ENCODE peak calls at places on chromosomes 7 and 10, in seven cellular contexts. One of them, this sample, is unnamed.

GRCh38 chr7:46035166-46035565 is 114.1 kb upstream of the IGFBP3 start:
- DNase-seq in GM12865: no peak
- DNase-seq in lung: no peak
- DNase-seq in astrocyte: no peak
- DNase-seq in AG04450: no peak
- DNase-seq in fibroblast of mammary gland: no peak
- DNase-seq in OCI-LY7: no peak
- DNase-seq in this sample: no peak

GRCh38 chr7:102412548-102412947 is 16.4 kb downstream of the PRKRIP1 start:
- DNase-seq in lung: no peak
- DNase-seq in GM12865: no peak
- DNase-seq in AG04450: no peak
- DNase-seq in astrocyte: no peak
- DNase-seq in OCI-LY7: peak; percentile 63
- DNase-seq in fibroblast of mammary gland: peak; percentile 60
- DNase-seq in this sample: no peak

GRCh38 chr10:86556933-86557649 is 35.5 kb upstream of the WAPL start:
- DNase-seq in fibroblast of mammary gland: no peak
- DNase-seq in astrocyte: no peak
- DNase-seq in lung: no peak
- DNase-seq in OCI-LY7: no peak
- DNase-seq in GM12865: no peak
- DNase-seq in AG04450: no peak
- DNase-seq in this sample: no peak

GRCh38 chr7:158407581-158408331 is 179.9 kb downstream of the PTPRN2 start:
- DNase-seq in fibroblast of mammary gland: peak; percentile 40
- DNase-seq in GM12865: no peak
- DNase-seq in OCI-LY7: peak; percentile 30
- DNase-seq in astrocyte: peak; percentile 3
- DNase-seq in lung: no peak
- DNase-seq in AG04450: no peak
- DNase-seq in this sample: no peak

GRCh38 chr7:102991540-102992214 is 78.9 kb downstream of the LRRC17 start:
- DNase-seq in fibroblast of mammary gland: peak; percentile 98
- DNase-seq in lung: no peak
- DNase-seq in astrocyte: peak; percentile 99
- DNase-seq in GM12865: no peak
- DNase-seq in OCI-LY7: no peak
- DNase-seq in AG04450: peak; percentile 88
- DNase-seq in this sample: peak; percentile 73

GRCh38 chr7:14936530-14936929 is 34.0 kb upstream of the DGKB start:
- DNase-seq in lung: no peak
- DNase-seq in OCI-LY7: no peak
- DNase-seq in astrocyte: peak; percentile 81
- DNase-seq in GM12865: no peak
- DNase-seq in fibroblast of mammary gland: peak; percentile 71
- DNase-seq in AG04450: no peak
- DNase-seq in this sample: no peak

GRCh38 chr7:137696376-137696775 is 150.4 kb downstream of the DGKI start:
- DNase-seq in fibroblast of mammary gland: peak; percentile 74
- DNase-seq in GM12865: no peak
- DNase-seq in lung: no peak
- DNase-seq in OCI-LY7: no peak
- DNase-seq in astrocyte: peak; percentile 15
- DNase-seq in AG04450: no peak
- DNase-seq in this sample: no peak

GRCh38 chr10:8054498-8055407 is at the start of gene GATA3:
- DNase-seq in OCI-LY7: no peak
- DNase-seq in astrocyte: peak; percentile 68
- DNase-seq in lung: no peak
- DNase-seq in AG04450: no peak
- DNase-seq in GM12865: peak; percentile 59
- DNase-seq in fibroblast of mammary gland: no peak
- DNase-seq in this sample: peak; percentile 72

GRCh38 chr7:20738517-20739481 is 47.9 kb downstream of the SP8 start:
- DNase-seq in lung: no peak
- DNase-seq in GM12865: no peak
- DNase-seq in astrocyte: no peak
- DNase-seq in AG04450: no peak
- DNase-seq in fibroblast of mammary gland: no peak
- DNase-seq in OCI-LY7: no peak
- DNase-seq in this sample: no peak

GRCh38 chr7:7554021-7554432 is 12.7 kb upstream of the MIOS start:
- DNase-seq in OCI-LY7: no peak
- DNase-seq in astrocyte: peak; percentile 87
- DNase-seq in fibroblast of mammary gland: peak; percentile 91
- DNase-seq in GM12865: no peak
- DNase-seq in lung: no peak
- DNase-seq in AG04450: no peak
- DNase-seq in this sample: no peak

GRCh38 chr7:55532150-55532917 is 40.0 kb downstream of the VOPP1 start:
- DNase-seq in fibroblast of mammary gland: no peak
- DNase-seq in OCI-LY7: peak; percentile 71
- DNase-seq in AG04450: no peak
- DNase-seq in lung: no peak
- DNase-seq in astrocyte: no peak
- DNase-seq in GM12865: peak; percentile 88
- DNase-seq in this sample: no peak

GRCh38 chr10:126250527-126251310 is 137.6 kb downstream of the ADAM12 start:
- DNase-seq in OCI-LY7: no peak
- DNase-seq in fibroblast of mammary gland: peak; percentile 57
- DNase-seq in AG04450: no peak
- DNase-seq in GM12865: no peak
- DNase-seq in astrocyte: no peak
- DNase-seq in lung: no peak
- DNase-seq in this sample: no peak

GRCh38 chr10:28631896-28632596 is 45.3 kb upstream of the BAMBI start:
- DNase-seq in AG04450: no peak
- DNase-seq in OCI-LY7: no peak
- DNase-seq in fibroblast of mammary gland: peak; percentile 22
- DNase-seq in GM12865: no peak
- DNase-seq in lung: no peak
- DNase-seq in astrocyte: peak; percentile 65
- DNase-seq in this sample: no peak

GRCh38 chr10:113651021-113651420 is 12.8 kb downstream of the NRAP start:
- DNase-seq in AG04450: no peak
- DNase-seq in GM12865: no peak
- DNase-seq in astrocyte: peak; percentile 17
- DNase-seq in lung: no peak
- DNase-seq in OCI-LY7: no peak
- DNase-seq in fibroblast of mammary gland: no peak
- DNase-seq in this sample: no peak

GRCh38 chr7:44225566-44226395 is 25.0 kb downstream of the YKT6 start:
- DNase-seq in astrocyte: no peak
- DNase-seq in GM12865: no peak
- DNase-seq in lung: no peak
- DNase-seq in OCI-LY7: no peak
- DNase-seq in fibroblast of mammary gland: no peak
- DNase-seq in AG04450: no peak
- DNase-seq in this sample: no peak
- H3K4me3 ChIP-seq in astrocyte: no peak overlapping the region
- H3K4me3 ChIP-seq in GM12865: no peak overlapping the region
- H3K4me3 ChIP-seq in lung: no peak overlapping the region
- H3K4me3 ChIP-seq in OCI-LY7: no peak overlapping the region
- H3K4me3 ChIP-seq in fibroblast of mammary gland: no peak overlapping the region
- H3K4me3 ChIP-seq in AG04450: no peak overlapping the region
- H3K4me3 ChIP-seq in this sample: no peak overlapping the region

DNA sequence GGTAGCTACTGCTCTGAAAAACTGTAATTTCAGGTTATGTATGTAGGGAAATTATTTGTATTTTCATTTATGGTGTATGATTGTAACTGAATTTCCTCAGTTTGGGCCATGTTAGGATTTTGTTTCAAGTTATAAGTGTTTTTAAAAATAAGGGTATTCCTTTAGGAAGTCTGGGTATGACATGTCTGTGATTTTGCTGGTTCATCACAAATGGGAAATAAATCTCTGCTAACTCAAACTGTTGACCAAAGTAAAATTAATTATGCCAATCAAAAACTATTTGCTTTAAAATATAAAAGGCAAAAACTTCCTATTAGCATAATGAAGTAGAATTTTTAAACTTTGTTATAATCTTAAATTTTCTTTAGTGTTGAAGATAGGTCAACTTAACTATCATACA is 6.7 kb downstream of the PTEN start:
- DNase-seq in lung: no peak
- DNase-seq in OCI-LY7: no peak
- DNase-seq in AG04450: no peak
- DNase-seq in fibroblast of mammary gland: no peak
- DNase-seq in astrocyte: no peak
- DNase-seq in GM12865: no peak
- DNase-seq in this sample: no peak
- H3K4me3 ChIP-seq in lung: no peak overlapping the region
- H3K4me3 ChIP-seq in OCI-LY7: peak overlapping the region; percentile 96
- H3K4me3 ChIP-seq in AG04450: no peak overlapping the region
- H3K4me3 ChIP-seq in fibroblast of mammary gland: no peak overlapping the region
- H3K4me3 ChIP-seq in astrocyte: no peak overlapping the region
- H3K4me3 ChIP-seq in GM12865: peak overlapping the region; percentile 79
- H3K4me3 ChIP-seq in this sample: no peak overlapping the region

DNA sequence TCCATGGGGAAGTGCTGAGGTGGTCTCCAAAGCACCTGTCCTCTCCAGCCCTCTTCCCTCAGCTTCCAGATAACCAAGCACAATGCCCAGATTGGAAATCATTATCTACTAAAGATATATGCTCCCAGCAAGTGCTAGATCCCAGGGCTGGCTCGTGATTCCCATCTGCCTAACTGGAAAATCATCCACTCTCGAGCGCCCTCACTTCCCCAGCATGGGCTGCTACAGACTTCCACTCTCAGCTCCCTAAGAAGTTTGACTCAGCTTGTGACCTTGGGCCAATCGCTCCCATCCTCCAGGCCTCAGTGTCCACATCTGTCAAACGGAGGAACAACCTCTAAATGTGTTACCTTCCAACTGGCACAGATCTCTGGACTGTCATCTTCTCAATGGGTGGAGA is 112.4 kb upstream of the ZMIZ1 start:
- DNase-seq in fibroblast of mammary gland: no peak
- DNase-seq in lung: no peak
- DNase-seq in AG04450: no peak
- DNase-seq in astrocyte: no peak
- DNase-seq in GM12865: no peak
- DNase-seq in OCI-LY7: no peak
- DNase-seq in this sample: no peak
- H3K4me3 ChIP-seq in fibroblast of mammary gland: no peak overlapping the region
- H3K4me3 ChIP-seq in lung: no peak overlapping the region
- H3K4me3 ChIP-seq in AG04450: no peak overlapping the region
- H3K4me3 ChIP-seq in astrocyte: no peak overlapping the region
- H3K4me3 ChIP-seq in GM12865: no peak overlapping the region
- H3K4me3 ChIP-seq in OCI-LY7: no peak overlapping the region
- H3K4me3 ChIP-seq in this sample: no peak overlapping the region

DNA sequence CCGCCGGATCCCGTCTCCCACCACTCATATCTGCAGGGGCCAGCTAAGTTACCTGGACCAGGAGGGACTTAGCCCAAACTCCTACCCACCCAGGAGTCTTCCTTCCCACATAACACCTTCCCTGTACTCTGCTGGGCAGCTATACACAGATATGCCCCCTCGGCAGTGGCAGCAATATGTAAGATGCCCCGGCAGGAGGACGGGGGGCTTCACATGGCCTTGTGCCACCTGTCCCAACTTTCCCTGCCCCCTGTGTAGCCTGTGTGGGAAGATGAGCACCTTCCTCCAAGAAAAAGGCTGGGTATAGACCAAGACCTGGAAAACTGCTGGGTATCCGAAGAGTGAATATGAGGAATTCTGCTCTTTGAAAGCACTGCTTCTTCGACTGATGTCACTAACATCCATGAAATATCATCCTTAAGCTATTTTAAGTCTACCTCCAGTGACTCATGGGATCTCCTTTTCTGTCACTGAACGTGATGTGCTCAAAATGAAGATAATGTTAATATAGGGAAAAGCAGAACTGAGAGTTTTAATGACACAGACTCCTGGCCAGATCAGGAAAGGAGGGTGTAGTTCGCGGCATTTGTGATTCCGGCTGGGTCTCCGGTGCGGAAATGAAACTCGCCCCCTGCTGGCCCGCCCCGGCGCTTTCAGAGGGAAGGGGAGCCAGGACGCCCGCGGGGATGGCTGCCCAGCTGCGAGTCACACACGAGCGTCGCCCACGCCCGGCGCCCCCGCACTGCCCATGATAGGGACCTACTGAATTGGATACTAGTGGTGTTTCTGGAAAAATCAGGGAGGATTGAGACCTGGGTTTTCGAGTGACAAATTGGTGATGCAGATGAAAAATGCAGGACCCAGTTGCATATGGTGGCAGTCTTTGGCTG is 256.9 kb upstream of the NFE2L3 start:
- DNase-seq in lung: peak; percentile 54
- DNase-seq in AG04450: no peak
- DNase-seq in OCI-LY7: peak; percentile 70
- DNase-seq in fibroblast of mammary gland: peak; percentile 21
- DNase-seq in astrocyte: no peak
- DNase-seq in GM12865: peak; percentile 80
- DNase-seq in this sample: peak; percentile 76
- H3K4me3 ChIP-seq in lung: no peak overlapping the region
- H3K4me3 ChIP-seq in AG04450: no peak overlapping the region
- H3K4me3 ChIP-seq in OCI-LY7: peak overlapping the region; percentile 15
- H3K4me3 ChIP-seq in fibroblast of mammary gland: peak overlapping the region; percentile 5
- H3K4me3 ChIP-seq in astrocyte: peak overlapping the region; percentile 8
- H3K4me3 ChIP-seq in GM12865: peak overlapping the region; percentile 13
- H3K4me3 ChIP-seq in this sample: no peak overlapping the region

DNA sequence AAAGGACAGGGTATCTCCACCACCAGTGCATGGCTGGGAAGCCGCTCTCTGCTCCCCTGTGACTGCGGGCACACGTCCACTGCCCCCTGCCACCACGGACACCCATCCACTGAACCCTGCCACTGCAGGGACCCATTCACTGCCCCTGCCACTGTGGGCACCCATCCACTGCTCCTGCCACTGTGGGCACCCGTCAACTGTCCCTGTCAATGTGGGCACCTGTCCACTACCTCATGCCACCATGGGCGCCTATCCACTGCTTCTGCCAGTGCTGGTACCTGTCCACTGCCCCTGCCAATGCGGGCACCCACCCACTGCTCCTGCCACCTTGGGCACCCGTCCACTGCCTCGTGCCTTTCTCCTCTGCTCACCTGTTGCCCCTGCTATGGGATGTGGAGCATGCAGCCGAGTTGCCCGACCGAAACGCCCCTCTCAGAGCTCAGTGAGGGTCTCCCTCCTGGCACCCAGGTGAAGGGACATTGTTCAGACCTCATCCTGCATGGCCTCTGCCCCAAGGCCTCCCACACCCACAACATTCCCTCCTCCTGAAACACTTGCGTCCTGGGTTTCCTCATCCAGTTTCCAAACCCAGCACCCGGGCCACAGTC is 207.4 kb downstream of the ADARB2 start:
- DNase-seq in GM12865: no peak
- DNase-seq in AG04450: no peak
- DNase-seq in astrocyte: no peak
- DNase-seq in lung: no peak
- DNase-seq in OCI-LY7: no peak
- DNase-seq in fibroblast of mammary gland: no peak
- DNase-seq in this sample: peak; percentile 59
- H3K4me3 ChIP-seq in GM12865: no peak overlapping the region
- H3K4me3 ChIP-seq in AG04450: no peak overlapping the region
- H3K4me3 ChIP-seq in astrocyte: no peak overlapping the region
- H3K4me3 ChIP-seq in lung: no peak overlapping the region
- H3K4me3 ChIP-seq in OCI-LY7: no peak overlapping the region
- H3K4me3 ChIP-seq in fibroblast of mammary gland: no peak overlapping the region
- H3K4me3 ChIP-seq in this sample: no peak overlapping the region

DNA sequence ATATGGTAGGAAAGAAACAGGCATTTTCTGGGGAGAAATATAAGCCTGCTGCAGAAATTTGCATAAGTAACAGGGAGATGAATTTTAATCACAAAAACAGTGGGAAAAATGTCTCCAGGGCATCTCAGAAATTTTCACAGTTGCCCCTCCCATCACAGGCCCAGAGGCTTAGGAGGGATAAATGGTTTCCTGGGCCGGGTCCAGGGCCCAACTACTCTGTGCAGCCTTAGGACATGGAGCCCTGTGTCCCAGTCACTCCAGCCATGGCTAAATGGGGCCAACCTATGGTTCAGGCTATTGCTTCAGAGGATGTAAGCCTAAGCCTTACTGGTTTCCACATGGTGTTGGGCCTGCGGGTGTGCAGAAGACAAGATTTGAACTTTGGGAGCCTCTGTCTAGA is 9.2 kb downstream of the OR6B1 start:
- DNase-seq in GM12865: no peak
- DNase-seq in astrocyte: no peak
- DNase-seq in AG04450: no peak
- DNase-seq in OCI-LY7: no peak
- DNase-seq in fibroblast of mammary gland: no peak
- DNase-seq in lung: no peak
- DNase-seq in this sample: no peak
- H3K4me3 ChIP-seq in GM12865: no peak overlapping the region
- H3K4me3 ChIP-seq in astrocyte: no peak overlapping the region
- H3K4me3 ChIP-seq in AG04450: no peak overlapping the region
- H3K4me3 ChIP-seq in OCI-LY7: no peak overlapping the region
- H3K4me3 ChIP-seq in fibroblast of mammary gland: no peak overlapping the region
- H3K4me3 ChIP-seq in lung: no peak overlapping the region
- H3K4me3 ChIP-seq in this sample: no peak overlapping the region

This sample was measured in aorta.